ENCODE peak calls at places on chromosome 1, in ten cellular contexts. D, T, M, I, P, Z, J, H, R and K are unnamed samples.

GRCh38 chr1:232599178-232600041 is 30.5 kb downstream of the SIPA1L2 start:
- DNase-seq in D (no peak), P (no peak), Z (peak; percentile 7), R (no peak), T (no peak), H (no peak), I (peak; percentile 89), M (no peak), J (no peak), K (no peak)

GRCh38 chr1:12772520-12772919 is 1.0 kb upstream of the PRAMEF12 start:
- DNase-seq in I (no peak), Z (no peak), T (no peak), M (no peak), R (no peak), J (no peak), P (no peak), H (no peak), D (no peak), K (no peak)

GRCh38 chr1:31102501-31102950 is 37.0 kb upstream of the PUM1 start:
- DNase-seq in H (peak; percentile 93), D (peak; percentile 70), T (no peak), J (no peak), R (no peak), Z (peak; percentile 86), M (no peak), P (peak; percentile 28), I (no peak), K (no peak)

GRCh38 chr1:58628987-58629598 is 52.0 kb upstream of the TACSTD2 start:
- DNase-seq in I (no peak), P (no peak), M (no peak), D (no peak), R (no peak), T (no peak), Z (peak; percentile 54), H (no peak), J (no peak), K (no peak)

GRCh38 chr1:233707153-233707905 is 93.4 kb downstream of the KCNK1 start:
- DNase-seq in T (no peak), D (no peak), I (peak; percentile 32), J (no peak), Z (peak; percentile 22), R (no peak), H (peak; percentile 87), P (no peak), M (no peak), K (no peak)

GRCh38 chr1:54952950-54953718 is 27.3 kb upstream of the TMEM61 start:
- DNase-seq in T (no peak), M (no peak), D (no peak), H (peak; percentile 47), Z (no peak), I (no peak), R (no peak), J (no peak), P (no peak), K (no peak)

GRCh38 chr1:71357708-71358107 is 276.9 kb upstream of the ZRANB2 start:
- DNase-seq in T (no peak), R (no peak), H (no peak), Z (no peak), D (no peak), M (no peak), J (no peak), P (no peak), I (no peak), K (no peak)

GRCh38 chr1:2948751-2949680 is 72.3 kb upstream of the ACTRT2 start:
- DNase-seq in T (no peak), R (no peak), I (no peak), Z (no peak), M (no peak), D (no peak), J (no peak), H (no peak), P (no peak), K (no peak)

GRCh38 chr1:204065174-204065985 is 7.5 kb upstream of the SOX13 start:
- DNase-seq in J (no peak), Z (peak; percentile 36), R (no peak), T (no peak), I (no peak), D (no peak), H (no peak), P (peak; percentile 56), M (no peak), K (no peak)

GRCh38 chr1:150555971-150556865 is 7.0 kb downstream of the ADAMTSL4 start:
- DNase-seq in M (no peak), D (no peak), H (no peak), I (no peak), Z (peak; percentile 2), P (no peak), T (no peak), R (no peak), J (no peak), K (no peak)